ENCODE peak calls at places on chromosomes 7 and 10, in five cellular contexts. One of them, this sample, is unnamed.

GRCh38 chr7:127760436-127761031 is 108.5 kb downstream of the SND1 start:
- DNase-seq in NCI-H510A treated with DMSO at 0.1 percent for 48 hours: no peak
- DNase-seq in GM06990: no peak
- DNase-seq in tibial artery: no peak
- DNase-seq in NCI-H1105: no peak
- DNase-seq in this sample: no peak

GRCh38 chr10:22761569-22762220 is 47.3 kb upstream of the PIP4K2A start:
- DNase-seq in NCI-H1105: no peak
- DNase-seq in tibial artery: no peak
- DNase-seq in GM06990: no peak
- DNase-seq in NCI-H510A treated with DMSO at 0.1 percent for 48 hours: no peak
- DNase-seq in this sample: no peak

GRCh38 chr7:94580601-94581000 is 71.0 kb downstream of the CASD1 start:
- DNase-seq in tibial artery: no peak
- DNase-seq in GM06990: no peak
- DNase-seq in NCI-H1105: no peak
- DNase-seq in NCI-H510A treated with DMSO at 0.1 percent for 48 hours: no peak
- DNase-seq in this sample: no peak

GRCh38 chr10:110372656-110373055 is 67.9 kb upstream of the SMNDC1 start:
- DNase-seq in NCI-H1105: no peak
- DNase-seq in NCI-H510A treated with DMSO at 0.1 percent for 48 hours: no peak
- DNase-seq in GM06990: no peak
- DNase-seq in tibial artery: no peak
- DNase-seq in this sample: no peak

GRCh38 chr10:570631-571565 is 118.6 kb downstream of the DIP2C start:
- DNase-seq in GM06990: no peak
- DNase-seq in NCI-H1105: no peak
- DNase-seq in tibial artery: no peak
- DNase-seq in NCI-H510A treated with DMSO at 0.1 percent for 48 hours: no peak
- DNase-seq in this sample: no peak

GRCh38 chr10:1290071-1290471 is 233.9 kb downstream of the WDR37 start:
- DNase-seq in GM06990: no peak
- DNase-seq in tibial artery: no peak
- DNase-seq in NCI-H1105: no peak
- DNase-seq in NCI-H510A treated with DMSO at 0.1 percent for 48 hours: no peak
- DNase-seq in this sample: no peak

GRCh38 chr10:2919016-2919415 is 148.3 kb upstream of the PFKP start:
- DNase-seq in tibial artery: no peak
- DNase-seq in GM06990: no peak
- DNase-seq in NCI-H510A treated with DMSO at 0.1 percent for 48 hours: no peak
- DNase-seq in NCI-H1105: no peak
- DNase-seq in this sample: no peak

GRCh38 chr10:7932301-7933036 is 114.2 kb downstream of the TAF3 start:
- DNase-seq in GM06990: no peak
- DNase-seq in NCI-H1105: no peak
- DNase-seq in NCI-H510A treated with DMSO at 0.1 percent for 48 hours: no peak
- DNase-seq in tibial artery: no peak
- DNase-seq in this sample: no peak

GRCh38 chr10:15058689-15059088 is 14.9 kb downstream of the OLAH start:
- DNase-seq in NCI-H510A treated with DMSO at 0.1 percent for 48 hours: no peak
- DNase-seq in tibial artery: no peak
- DNase-seq in GM06990: no peak
- DNase-seq in NCI-H1105: no peak
- DNase-seq in this sample: no peak

GRCh38 chr7:125899577-125899976 is 970.0 kb upstream of the POT1 start:
- DNase-seq in GM06990: no peak
- DNase-seq in NCI-H1105: no peak
- DNase-seq in tibial artery: no peak
- DNase-seq in NCI-H510A treated with DMSO at 0.1 percent for 48 hours: no peak
- DNase-seq in this sample: no peak

GRCh38 chr7:42247301-42247700 is 10.3 kb upstream of the GLI3 start:
- DNase-seq in NCI-H510A treated with DMSO at 0.1 percent for 48 hours: no peak
- DNase-seq in NCI-H1105: no peak
- DNase-seq in GM06990: no peak
- DNase-seq in tibial artery: no peak
- DNase-seq in this sample: no peak

GRCh38 chr10:127405221-127405620 is 143.9 kb upstream of the NPS start:
- DNase-seq in GM06990: no peak
- DNase-seq in NCI-H1105: no peak
- DNase-seq in NCI-H510A treated with DMSO at 0.1 percent for 48 hours: no peak
- DNase-seq in tibial artery: no peak
- DNase-seq in this sample: no peak

GRCh38 chr7:149620961-149621360 is 123.4 kb upstream of the ZNF746 start:
- DNase-seq in NCI-H1105: no peak
- DNase-seq in GM06990: peak; percentile 73
- DNase-seq in NCI-H510A treated with DMSO at 0.1 percent for 48 hours: no peak
- DNase-seq in tibial artery: no peak
- DNase-seq in this sample: no peak

GRCh38 chr10:50963063-50963462 is 77.6 kb upstream of the A1CF start:
- DNase-seq in tibial artery: no peak
- DNase-seq in NCI-H1105: no peak
- DNase-seq in NCI-H510A treated with DMSO at 0.1 percent for 48 hours: no peak
- DNase-seq in GM06990: no peak
- DNase-seq in this sample: no peak

GRCh38 chr7:71348751-71349415 is 216.9 kb downstream of the GALNT17 start:
- DNase-seq in NCI-H510A treated with DMSO at 0.1 percent for 48 hours: no peak
- DNase-seq in tibial artery: no peak
- DNase-seq in NCI-H1105: no peak
- DNase-seq in GM06990: no peak
- DNase-seq in this sample: no peak

GRCh38 chr10:47402681-47403301 is 18.7 kb upstream of the ZNF488 start:
- DNase-seq in tibial artery: peak; percentile 72
- DNase-seq in GM06990: no peak
- DNase-seq in NCI-H510A treated with DMSO at 0.1 percent for 48 hours: no peak
- DNase-seq in NCI-H1105: no peak
- DNase-seq in this sample: no peak

GRCh38 chr7:158247758-158248487 is 339.7 kb downstream of the PTPRN2 start:
- DNase-seq in NCI-H1105: no peak
- DNase-seq in NCI-H510A treated with DMSO at 0.1 percent for 48 hours: no peak
- DNase-seq in GM06990: no peak
- DNase-seq in tibial artery: no peak
- DNase-seq in this sample: peak; percentile 2

GRCh38 chr7:105782391-105783063 is 93.9 kb downstream of the ATXN7L1 start:
- DNase-seq in NCI-H1105: no peak
- DNase-seq in GM06990: no peak
- DNase-seq in NCI-H510A treated with DMSO at 0.1 percent for 48 hours: no peak
- DNase-seq in tibial artery: no peak
- DNase-seq in this sample: no peak

GRCh38 chr7:32680259-32681173 is 185.2 kb downstream of the AVL9 start:
- DNase-seq in NCI-H1105: no peak
- DNase-seq in GM06990: no peak
- DNase-seq in NCI-H510A treated with DMSO at 0.1 percent for 48 hours: peak; percentile 34
- DNase-seq in tibial artery: no peak
- DNase-seq in this sample: no peak

GRCh38 chr7:140212100-140212881 is 35.5 kb upstream of the KDM7A start:
- DNase-seq in NCI-H510A treated with DMSO at 0.1 percent for 48 hours: no peak
- DNase-seq in GM06990: peak; percentile 74
- DNase-seq in tibial artery: no peak
- DNase-seq in NCI-H1105: no peak
- DNase-seq in this sample: no peak

GRCh38 chr10:67697646-67698245 is 1.8 kb upstream of the CTNNA3 start:
- DNase-seq in tibial artery: no peak
- DNase-seq in NCI-H1105: peak; percentile 18
- DNase-seq in GM06990: no peak
- DNase-seq in NCI-H510A treated with DMSO at 0.1 percent for 48 hours: peak; percentile 33
- DNase-seq in this sample: no peak

GRCh38 chr10:107502263-107502979 is 337.9 kb upstream of the SORCS1 start:
- DNase-seq in GM06990: no peak
- DNase-seq in NCI-H1105: no peak
- DNase-seq in tibial artery: no peak
- DNase-seq in NCI-H510A treated with DMSO at 0.1 percent for 48 hours: no peak
- DNase-seq in this sample: no peak

GRCh38 chr7:44801890-44802289 is 5.4 kb downstream of the PPIA start:
- DNase-seq in NCI-H1105: no peak
- DNase-seq in NCI-H510A treated with DMSO at 0.1 percent for 48 hours: no peak
- DNase-seq in tibial artery: no peak
- DNase-seq in GM06990: no peak
- DNase-seq in this sample: no peak

GRCh38 chr10:62183442-62183841 is 85.2 kb downstream of the RTKN2 start:
- DNase-seq in tibial artery: no peak
- DNase-seq in GM06990: peak; percentile 47
- DNase-seq in NCI-H1105: no peak
- DNase-seq in NCI-H510A treated with DMSO at 0.1 percent for 48 hours: no peak
- DNase-seq in this sample: no peak

GRCh38 chr10:110059965-110060364 is 52.2 kb downstream of the ADD3 start:
- DNase-seq in NCI-H1105: no peak
- DNase-seq in GM06990: no peak
- DNase-seq in NCI-H510A treated with DMSO at 0.1 percent for 48 hours: no peak
- DNase-seq in tibial artery: no peak
- DNase-seq in this sample: no peak

GRCh38 chr10:112915590-112916572 is 34.2 kb upstream of the TCF7L2 start:
- DNase-seq in NCI-H510A treated with DMSO at 0.1 percent for 48 hours: no peak
- DNase-seq in GM06990: no peak
- DNase-seq in tibial artery: peak; percentile 43
- DNase-seq in NCI-H1105: no peak
- DNase-seq in this sample: no peak

GRCh38 chr7:82443044-82443800 is at the start of gene CACNA2D1:
- DNase-seq in tibial artery: peak; percentile 70
- DNase-seq in GM06990: peak; percentile 19
- DNase-seq in NCI-H510A treated with DMSO at 0.1 percent for 48 hours: peak; percentile 44
- DNase-seq in NCI-H1105: no peak
- DNase-seq in this sample: peak; percentile 55

GRCh38 chr7:4178887-4179286 is 503.2 kb upstream of the FOXK1 start:
- DNase-seq in tibial artery: no peak
- DNase-seq in GM06990: no peak
- DNase-seq in NCI-H1105: no peak
- DNase-seq in NCI-H510A treated with DMSO at 0.1 percent for 48 hours: no peak
- DNase-seq in this sample: no peak

GRCh38 chr10:43237631-43238446 is 29.0 kb downstream of the RASGEF1A start:
- DNase-seq in tibial artery: peak; percentile 51
- DNase-seq in NCI-H1105: no peak
- DNase-seq in GM06990: no peak
- DNase-seq in NCI-H510A treated with DMSO at 0.1 percent for 48 hours: no peak
- DNase-seq in this sample: no peak